ENCODE peak calls at places on chromosomes 1 and 21, in seven cellular contexts. U, Z, X, K, T, A and F are unnamed samples.

GRCh38 chr1:161127649-161128048 is 4.8 kb downstream of the DEDD start:
- DNase-seq in U (no peak), Z (no peak), X (no peak), K (no peak), T (no peak), A (no peak), F (no peak)

GRCh38 chr1:166479052-166479631 is 312.3 kb upstream of the FAM78B start:
- DNase-seq in U (peak), Z (no peak), X (peak), K (peak), T (no peak), A (peak), F (peak)

GRCh38 chr1:204493145-204493881 is 1.3 kb downstream of the PIK3C2B start:
- DNase-seq in U (peak), Z (peak), X (no peak), K (peak), T (no peak), A (no peak), F (no peak)

GRCh38 chr1:212915245-212916091 is 34.9 kb upstream of the VASH2 start:
- DNase-seq in U (peak), Z (no peak), X (no peak), K (no peak), T (no peak), A (peak), F (peak)

GRCh38 chr1:114157275-114157660 is 3.6 kb upstream of the SYT6 start:
- DNase-seq in U (no peak), Z (no peak), X (no peak), K (no peak), T (no peak), A (no peak), F (no peak)

GRCh38 chr1:84862810-84863251 is 30.2 kb downstream of the LPAR3 start:
- DNase-seq in U (no peak), Z (no peak), X (peak), K (no peak), T (no peak), A (no peak), F (no peak)

GRCh38 chr1:29508458-29509107 is 272.3 kb downstream of the PTPRU start:
- DNase-seq in U (no peak), Z (no peak), X (no peak), K (no peak), T (no peak), A (no peak), F (no peak)

GRCh38 chr1:210800756-210801155 is 333.2 kb downstream of the KCNH1 start:
- DNase-seq in U (no peak), Z (no peak), X (no peak), K (no peak), T (no peak), A (no peak), F (no peak)

GRCh38 chr21:43736224-43736883 is 17.4 kb downstream of the PDXK start:
- DNase-seq in U (no peak), Z (no peak), X (no peak), K (no peak), T (no peak), A (no peak), F (no peak)

GRCh38 chr21:35398366-35398982 is 349.4 kb upstream of the RUNX1 start:
- DNase-seq in U (no peak), Z (no peak), X (no peak), K (no peak), T (no peak), A (no peak), F (peak)

GRCh38 chr21:33931799-33932390 is 16.3 kb upstream of the ATP5PO start:
- DNase-seq in U (no peak), Z (no peak), X (no peak), K (no peak), T (no peak), A (no peak), F (no peak)

GRCh38 chr1:87224209-87224608 is 104.5 kb upstream of the LMO4 start:
- DNase-seq in U (no peak), Z (peak), X (no peak), K (peak), T (no peak), A (no peak), F (no peak)

GRCh38 chr1:205095422-205095821 is 11.2 kb upstream of the TMEM81 start:
- DNase-seq in U (no peak), Z (no peak), X (no peak), K (no peak), T (no peak), A (no peak), F (no peak)

GRCh38 chr21:37642493-37642892 is 273.8 kb downstream of the KCNJ6 start:
- DNase-seq in U (peak), Z (no peak), X (peak), K (no peak), T (peak), A (peak), F (peak)

GRCh38 chr1:158163000-158163947 is 17.4 kb upstream of the CD1D start:
- DNase-seq in U (no peak), Z (no peak), X (peak), K (no peak), T (no peak), A (no peak), F (no peak)